ENCODE peak calls at places on chromosome 4, in six cellular contexts. K is midbrain, Z is fibroblast of the aortic adventitia, Q is neuronal stem cell, L is astrocyte of the cerebellum, U is T-helper 2 cell. F is an unnamed sample.

GRCh38 chr4:25837107-25837506 is 25.7 kb downstream of the SEL1L3 start:
- DNase-seq in Q (no peak), L (no peak), U (no peak), Z (no peak), K (no peak), F (no peak)

GRCh38 chr4:76458297-76458696 is 23.3 kb downstream of the SHROOM3 start:
- DNase-seq in U (no peak), L (no peak), Z (peak), Q (no peak), K (no peak), F (no peak)

GRCh38 chr4:155047755-155048154 is 160.7 kb upstream of the NPY2R start:
- DNase-seq in U (no peak), K (no peak), Z (peak), Q (no peak), L (peak), F (peak)

GRCh38 chr4:70709551-70710080 is 12.1 kb upstream of the RUFY3 start:
- DNase-seq in K (no peak), Z (no peak), U (no peak), Q (peak), L (no peak), F (no peak)

GRCh38 chr4:139144161-139144859 is 32.7 kb downstream of the ELF2 start:
- DNase-seq in Z (peak), L (peak), K (no peak), U (no peak), Q (no peak), F (peak)

GRCh38 chr4:37737456-37737855 is 51.3 kb upstream of the RELL1 start:
- DNase-seq in U (no peak), Q (no peak), K (no peak), Z (peak), L (no peak), F (no peak)

GRCh38 chr4:55781809-55782208 is 37.8 kb upstream of the EXOC1L start:
- DNase-seq in K (no peak), L (no peak), U (no peak), Z (peak), Q (no peak), F (no peak)

GRCh38 chr4:118337954-118338353 is 14.8 kb downstream of the PRSS12 start:
- DNase-seq in K (no peak), L (no peak), U (no peak), Q (no peak), Z (no peak), F (no peak)

GRCh38 chr4:135672202-135672601 is 1470.6 kb upstream of the PABPC4L start:
- DNase-seq in U (no peak), L (no peak), Z (no peak), K (no peak), Q (no peak), F (no peak)

GRCh38 chr4:186266699-186267467 is 894 bp downstream of the F11 start:
- DNase-seq in Q (peak), Z (no peak), K (no peak), L (no peak), U (no peak), F (no peak)

F was measured in skeletal muscle cell.